ENCODE peak calls at places on chromosomes 6 and 20, in nine cellular contexts. B is heart right ventricle, L is endothelial cell of umbilical vein, F is left ventricle myocardium inferior, M is IMR-90, C is heart left ventricle, V is NB4, H is cardiac muscle cell, N is AG04450. G is an unnamed sample.

GRCh38 chr6:116450769-116451740 is 10.1 kb upstream of the CALHM6 start:
- DNase-seq in B (no peak), L (peak), F (no peak), M (no peak), C (no peak), V (peak), H (no peak), N (no peak), G (no peak)

GRCh38 chr20:63083831-63084562 is 77.2 kb upstream of the BHLHE23 start:
- DNase-seq in B (no peak), L (no peak), F (no peak), M (no peak), C (no peak), V (no peak), H (no peak), N (no peak), G (peak)

GRCh38 chr6:21595951-21596378 is 2.4 kb downstream of the SOX4 start:
- DNase-seq in B (peak), L (no peak), F (no peak), M (no peak), C (no peak), V (no peak), H (no peak), N (no peak), G (no peak)

GRCh38 chr20:36613974-36614373 is 8.4 kb downstream of the RAB5IF start:
- DNase-seq in B (no peak), L (no peak), F (no peak), M (no peak), C (no peak), V (no peak), H (no peak), N (no peak), G (no peak)

GRCh38 chr20:11845311-11845710 is 72.4 kb upstream of the BTBD3 start:
- DNase-seq in B (no peak), L (no peak), F (no peak), M (peak), C (no peak), V (no peak), H (peak), N (no peak), G (no peak)

GRCh38 chr20:59802471-59803221 is 130.8 kb downstream of the SYCP2 start:
- DNase-seq in B (no peak), L (no peak), F (no peak), M (no peak), C (no peak), V (no peak), H (no peak), N (no peak), G (peak)

GRCh38 chr6:146433881-146434741 is 109.5 kb upstream of the RAB32 start:
- DNase-seq in B (no peak), L (no peak), F (no peak), M (no peak), C (no peak), V (no peak), H (peak), N (no peak), G (no peak)

GRCh38 chr6:4554645-4555044 is 221.6 kb upstream of the CDYL start:
- DNase-seq in B (no peak), L (no peak), F (no peak), M (no peak), C (no peak), V (no peak), H (no peak), N (no peak), G (no peak)

GRCh38 chr20:15699431-15700146 is 873.7 kb downstream of the KIF16B start:
- DNase-seq in B (no peak), L (no peak), F (no peak), M (no peak), C (no peak), V (no peak), H (no peak), N (no peak), G (no peak)

GRCh38 chr20:9375221-9375681 is 139.1 kb upstream of the LAMP5 start:
- DNase-seq in B (no peak), L (no peak), F (no peak), M (peak), C (no peak), V (no peak), H (no peak), N (peak), G (no peak)

GRCh38 chr6:26342106-26342999 is 22.6 kb upstream of the BTN3A2 start:
- DNase-seq in B (no peak), L (no peak), F (no peak), M (peak), C (no peak), V (no peak), H (no peak), N (no peak), G (no peak)

DNA sequence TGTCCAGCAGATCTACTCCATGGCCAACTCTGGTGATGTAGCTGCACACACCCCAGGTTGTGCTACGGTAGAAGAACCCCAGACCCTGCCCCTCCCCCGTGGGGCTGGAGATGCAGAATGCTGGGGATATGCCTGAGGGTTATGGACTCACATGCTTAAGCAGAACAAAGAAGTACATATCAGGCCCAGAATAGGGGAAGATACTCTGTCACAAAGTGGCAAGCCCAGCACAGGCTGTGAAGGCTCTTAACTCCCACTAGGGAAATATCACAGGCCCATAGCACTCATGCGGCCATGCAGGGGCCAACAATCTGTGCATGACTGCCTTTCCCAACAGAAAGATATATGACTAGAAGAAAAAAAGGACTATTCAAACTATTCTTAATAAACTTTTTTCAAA is 234.9 kb downstream of the KCNQ5 start:
- DNase-seq in B (no peak), L (no peak), F (no peak), M (no peak), C (no peak), V (peak), H (no peak), N (no peak), G (no peak)
- H3K4me3 ChIP-seq in B (no peak), L (no peak), F (no peak), M (no peak), C (no peak), V (no peak), H (no peak), N (no peak), G (no peak)

GRCh38 chr20:53594068-53595017 is 704 bp upstream of the ZNF217 start:
- DNase-seq in B (peak), L (peak), F (peak), M (peak), C (peak), V (peak), H (peak), N (peak), G (peak)
- TF ChIP-seq CTCF in B (no peak), L (no peak), F (peak), M (peak), C (peak), V (peak), H (peak), N (no peak), G (no peak)

GRCh38 chr6:108116781-108117426 is 42.4 kb upstream of the OSTM1 start:
- DNase-seq in B (no peak), L (no peak), F (no peak), M (no peak), C (no peak), V (peak), H (no peak), N (no peak), G (no peak)
- H3K4me3 ChIP-seq in B (no peak), L (no peak), F (peak), M (no peak), C (no peak), V (no peak), H (no peak), N (no peak), G (no peak)

DNA sequence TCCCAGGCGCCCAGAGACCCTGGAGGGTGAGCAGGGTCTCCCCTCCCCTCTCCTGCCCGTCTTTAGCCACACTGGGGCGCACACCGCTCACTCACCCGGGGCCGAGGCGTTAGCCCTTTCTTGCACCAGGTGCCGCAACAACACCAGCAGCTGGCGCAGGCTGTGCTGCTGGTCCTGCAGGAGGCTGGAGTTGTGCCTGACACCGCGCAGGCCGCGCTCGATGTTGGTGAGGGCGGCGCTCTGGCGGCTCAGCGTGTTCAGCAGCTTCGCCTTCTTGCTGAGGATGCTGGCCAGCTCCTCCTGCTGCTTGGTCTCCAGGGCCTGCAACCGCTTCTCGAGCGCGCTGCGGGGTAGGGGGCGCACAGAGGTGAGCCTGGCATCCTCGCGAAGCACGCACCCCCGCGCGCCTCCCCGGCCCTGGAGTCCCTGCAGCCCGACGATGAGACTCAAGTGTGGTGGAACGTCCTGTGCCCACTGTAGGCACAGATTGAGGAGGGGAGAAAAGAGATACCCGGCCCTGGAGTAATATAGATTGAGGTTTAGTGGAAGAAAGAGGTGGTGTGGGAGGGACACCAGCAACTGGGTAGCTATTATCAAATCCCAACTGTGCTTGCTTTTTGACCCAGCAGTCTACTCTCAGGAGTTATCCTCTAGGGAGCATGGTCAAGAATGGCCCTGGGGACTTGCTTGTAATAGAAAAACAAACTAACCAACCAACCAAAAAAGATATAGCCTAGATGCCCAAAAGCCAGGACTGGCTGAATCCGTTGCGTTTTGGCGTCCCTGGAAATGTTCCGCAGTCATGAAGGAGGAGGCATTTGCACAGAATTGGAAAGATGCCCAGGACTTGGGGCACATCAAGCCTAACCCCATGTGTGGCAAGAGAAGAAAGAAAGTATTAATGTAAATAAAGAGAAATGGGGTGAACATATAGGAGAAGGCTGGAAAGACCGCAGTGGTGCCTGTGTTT is 30.9 kb downstream of the ANGPT4 start:
- DNase-seq in B (no peak), L (peak), F (peak), M (peak), C (peak), V (peak), H (peak), N (no peak), G (peak)
- TF ChIP-seq CTCF in B (no peak), L (no peak), F (peak), M (no peak), C (no peak), V (no peak), H (peak), N (no peak), G (no peak)

DNA sequence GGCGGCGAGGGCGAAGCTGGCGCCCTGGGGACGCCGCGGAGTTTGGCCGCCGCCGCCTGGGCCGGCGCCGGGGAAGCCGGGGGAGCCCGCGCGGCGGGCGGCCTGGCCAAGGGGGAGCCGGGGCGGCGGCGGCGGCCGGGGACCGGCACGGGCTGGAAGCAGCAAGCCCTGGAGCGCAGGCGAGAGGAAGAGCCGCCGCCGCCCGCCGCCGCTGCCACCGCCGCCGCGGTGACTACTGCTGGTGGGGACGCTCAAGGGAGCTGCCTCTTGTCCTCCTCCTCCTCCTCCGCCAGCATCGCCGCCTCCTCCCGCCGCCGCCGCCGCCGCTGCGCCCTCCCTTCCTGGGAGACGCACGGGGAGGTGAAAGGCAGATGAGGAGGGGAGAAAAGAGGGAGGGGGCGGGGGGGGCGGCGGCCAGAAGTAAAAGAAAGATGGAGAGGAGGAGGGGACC is 975 bp downstream of the PDE10A start:
- DNase-seq in B (peak), L (no peak), F (peak), M (peak), C (peak), V (no peak), H (peak), N (no peak), G (no peak)
- H3K4me3 ChIP-seq in B (peak), L (peak), F (peak), M (peak), C (peak), V (no peak), H (peak), N (peak), G (peak)

DNA sequence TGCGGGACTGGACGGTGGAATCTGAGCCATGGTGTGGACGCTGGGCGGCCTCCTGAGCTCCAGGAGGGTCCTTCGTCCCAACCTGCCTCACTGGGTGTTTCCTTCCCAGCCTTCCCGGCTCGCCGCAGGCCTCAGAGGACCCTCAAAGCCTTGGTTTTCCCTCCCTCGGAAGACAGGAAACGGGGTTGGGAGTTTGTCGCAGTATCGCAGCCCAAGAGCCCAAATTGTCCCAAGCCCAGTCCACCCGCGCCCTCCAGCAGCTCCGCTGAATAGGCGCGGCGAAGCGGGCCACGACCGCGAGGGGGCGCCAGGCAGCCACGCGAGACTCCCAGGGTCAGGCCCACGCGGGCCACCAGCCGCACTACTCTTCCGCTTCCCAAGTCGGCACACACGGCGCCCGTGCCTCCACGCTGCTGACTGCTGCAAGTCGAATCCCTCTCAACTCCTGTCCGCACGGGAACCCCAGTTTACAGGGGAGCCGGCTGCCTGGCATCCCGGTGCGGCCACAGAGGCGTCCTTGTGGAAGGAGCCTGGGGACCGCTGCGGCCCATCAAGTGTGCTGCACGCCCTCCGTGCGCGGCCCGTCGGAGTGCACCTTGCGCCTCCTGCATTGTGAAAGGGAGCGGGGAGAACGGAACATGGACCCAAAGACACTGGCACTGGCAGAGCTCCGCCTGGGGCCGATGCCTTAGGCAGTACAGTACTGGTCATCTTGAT is 40.4 kb upstream of the HMGA1 start:
- DNase-seq in B (peak), L (peak), F (peak), M (peak), C (peak), V (peak), H (peak), N (peak), G (peak)
- TF ChIP-seq CTCF in B (peak), L (peak), F (peak), M (peak), C (peak), V (peak), H (peak), N (peak), G (no peak)

DNA sequence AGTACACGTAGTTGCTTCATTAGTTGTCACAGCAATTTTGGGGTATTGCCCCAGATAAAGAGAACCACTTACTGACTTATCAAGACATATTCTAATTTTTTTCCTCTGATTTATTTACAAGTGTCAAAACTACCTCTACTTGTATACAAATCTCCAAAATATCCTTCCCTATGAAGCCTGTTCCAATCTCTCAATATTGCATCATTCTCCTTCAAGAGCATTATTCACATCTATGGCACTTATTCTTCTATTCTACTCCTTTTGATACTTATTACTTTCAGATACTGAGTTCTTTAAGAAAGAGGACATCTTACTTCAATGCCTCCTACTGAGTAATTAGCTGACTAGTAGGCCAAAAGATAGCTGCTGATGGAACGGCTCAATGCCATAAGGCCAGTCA is 105.2 kb downstream of the SMLR1 start:
- DNase-seq in B (no peak), L (no peak), F (no peak), M (no peak), C (no peak), V (peak), H (peak), N (no peak), G (no peak)
- H3K4me3 ChIP-seq in B (no peak), L (no peak), F (no peak), M (no peak), C (no peak), V (no peak), H (no peak), N (no peak), G (no peak)